ENCODE peak calls at places on chromosome 22, in nine cellular contexts. One of them, this sample, is unnamed.

GRCh38 chr22:21448627-21449416 is 18.4 kb upstream of the TMEM191C start:
- DNase-seq in glutamatergic neuron: peak
- DNase-seq in ureter: peak
- DNase-seq in naive B cell: no peak
- DNase-seq in HCEC 1CT: no peak
- DNase-seq in foreskin fibroblast: no peak
- DNase-seq in effector CD4-positive, alpha-beta T cell: no peak
- DNase-seq in stimulated activated CD4-positive, alpha-beta T cell treated with anti-CD3 and anti-CD28 coated beads, Interleukin-1b, Interleukin-23, amount 100 ng/mL, for 4 hours: no peak
- DNase-seq in heart left ventricle: no peak
- DNase-seq in this sample: no peak

GRCh38 chr22:43331698-43332097 is 11.5 kb downstream of the SCUBE1 start:
- DNase-seq in effector CD4-positive, alpha-beta T cell: no peak
- DNase-seq in heart left ventricle: no peak
- DNase-seq in glutamatergic neuron: no peak
- DNase-seq in stimulated activated CD4-positive, alpha-beta T cell treated with anti-CD3 and anti-CD28 coated beads, Interleukin-1b, Interleukin-23, amount 100 ng/mL, for 4 hours: no peak
- DNase-seq in HCEC 1CT: no peak
- DNase-seq in foreskin fibroblast: no peak
- DNase-seq in naive B cell: no peak
- DNase-seq in ureter: no peak
- DNase-seq in this sample: no peak

GRCh38 chr22:38144025-38144405 is 33.5 kb upstream of the BAIAP2L2 start:
- DNase-seq in glutamatergic neuron: no peak
- DNase-seq in effector CD4-positive, alpha-beta T cell: no peak
- DNase-seq in foreskin fibroblast: no peak
- DNase-seq in ureter: no peak
- DNase-seq in heart left ventricle: no peak
- DNase-seq in naive B cell: no peak
- DNase-seq in stimulated activated CD4-positive, alpha-beta T cell treated with anti-CD3 and anti-CD28 coated beads, Interleukin-1b, Interleukin-23, amount 100 ng/mL, for 4 hours: no peak
- DNase-seq in HCEC 1CT: peak
- DNase-seq in this sample: peak

GRCh38 chr22:37492428-37493344 is 6.5 kb upstream of the MFNG start:
- DNase-seq in naive B cell: peak
- DNase-seq in stimulated activated CD4-positive, alpha-beta T cell treated with anti-CD3 and anti-CD28 coated beads, Interleukin-1b, Interleukin-23, amount 100 ng/mL, for 4 hours: peak
- DNase-seq in HCEC 1CT: peak
- DNase-seq in heart left ventricle: no peak
- DNase-seq in glutamatergic neuron: peak
- DNase-seq in ureter: no peak
- DNase-seq in effector CD4-positive, alpha-beta T cell: peak
- DNase-seq in foreskin fibroblast: peak
- DNase-seq in this sample: peak

GRCh38 chr22:30210235-30210831 is 36.2 kb downstream of the LIF start:
- DNase-seq in glutamatergic neuron: no peak
- DNase-seq in foreskin fibroblast: no peak
- DNase-seq in HCEC 1CT: no peak
- DNase-seq in naive B cell: no peak
- DNase-seq in ureter: no peak
- DNase-seq in stimulated activated CD4-positive, alpha-beta T cell treated with anti-CD3 and anti-CD28 coated beads, Interleukin-1b, Interleukin-23, amount 100 ng/mL, for 4 hours: no peak
- DNase-seq in heart left ventricle: no peak
- DNase-seq in effector CD4-positive, alpha-beta T cell: no peak
- DNase-seq in this sample: peak

GRCh38 chr22:45506961-45507360 is 4.3 kb downstream of the FBLN1 start:
- DNase-seq in naive B cell: no peak
- DNase-seq in heart left ventricle: peak
- DNase-seq in effector CD4-positive, alpha-beta T cell: no peak
- DNase-seq in HCEC 1CT: no peak
- DNase-seq in stimulated activated CD4-positive, alpha-beta T cell treated with anti-CD3 and anti-CD28 coated beads, Interleukin-1b, Interleukin-23, amount 100 ng/mL, for 4 hours: no peak
- DNase-seq in ureter: no peak
- DNase-seq in glutamatergic neuron: no peak
- DNase-seq in foreskin fibroblast: no peak
- DNase-seq in this sample: no peak

GRCh38 chr22:45064313-45065268 is 54.8 kb upstream of the PHF21B start:
- DNase-seq in effector CD4-positive, alpha-beta T cell: no peak
- DNase-seq in stimulated activated CD4-positive, alpha-beta T cell treated with anti-CD3 and anti-CD28 coated beads, Interleukin-1b, Interleukin-23, amount 100 ng/mL, for 4 hours: peak
- DNase-seq in heart left ventricle: no peak
- DNase-seq in HCEC 1CT: peak
- DNase-seq in glutamatergic neuron: no peak
- DNase-seq in foreskin fibroblast: peak
- DNase-seq in ureter: no peak
- DNase-seq in naive B cell: no peak
- DNase-seq in this sample: peak

GRCh38 chr22:50507991-50508884 is at the start of gene NCAPH2:
- DNase-seq in glutamatergic neuron: peak
- DNase-seq in effector CD4-positive, alpha-beta T cell: peak
- DNase-seq in HCEC 1CT: peak
- DNase-seq in foreskin fibroblast: peak
- DNase-seq in ureter: peak
- DNase-seq in heart left ventricle: peak
- DNase-seq in stimulated activated CD4-positive, alpha-beta T cell treated with anti-CD3 and anti-CD28 coated beads, Interleukin-1b, Interleukin-23, amount 100 ng/mL, for 4 hours: peak
- DNase-seq in naive B cell: peak
- DNase-seq in this sample: peak

GRCh38 chr22:37808294-37808657 is 542 bp downstream of the GCAT start:
- DNase-seq in ureter: no peak
- DNase-seq in glutamatergic neuron: no peak
- DNase-seq in HCEC 1CT: peak
- DNase-seq in stimulated activated CD4-positive, alpha-beta T cell treated with anti-CD3 and anti-CD28 coated beads, Interleukin-1b, Interleukin-23, amount 100 ng/mL, for 4 hours: no peak
- DNase-seq in naive B cell: no peak
- DNase-seq in heart left ventricle: no peak
- DNase-seq in foreskin fibroblast: no peak
- DNase-seq in effector CD4-positive, alpha-beta T cell: no peak
- DNase-seq in this sample: peak

GRCh38 chr22:24681236-24681635 is 78.2 kb downstream of the GGT1 start:
- DNase-seq in ureter: no peak
- DNase-seq in glutamatergic neuron: no peak
- DNase-seq in naive B cell: no peak
- DNase-seq in effector CD4-positive, alpha-beta T cell: no peak
- DNase-seq in stimulated activated CD4-positive, alpha-beta T cell treated with anti-CD3 and anti-CD28 coated beads, Interleukin-1b, Interleukin-23, amount 100 ng/mL, for 4 hours: no peak
- DNase-seq in foreskin fibroblast: no peak
- DNase-seq in HCEC 1CT: peak
- DNase-seq in heart left ventricle: no peak
- DNase-seq in this sample: peak

GRCh38 chr22:50606126-50606525 is 5.5 kb downstream of the MAPK8IP2 start:
- DNase-seq in HCEC 1CT: no peak
- DNase-seq in glutamatergic neuron: no peak
- DNase-seq in heart left ventricle: no peak
- DNase-seq in effector CD4-positive, alpha-beta T cell: no peak
- DNase-seq in foreskin fibroblast: no peak
- DNase-seq in naive B cell: no peak
- DNase-seq in ureter: no peak
- DNase-seq in stimulated activated CD4-positive, alpha-beta T cell treated with anti-CD3 and anti-CD28 coated beads, Interleukin-1b, Interleukin-23, amount 100 ng/mL, for 4 hours: no peak
- DNase-seq in this sample: no peak

GRCh38 chr22:21970037-21970799 is 12.4 kb downstream of the TOP3B start:
- DNase-seq in effector CD4-positive, alpha-beta T cell: no peak
- DNase-seq in foreskin fibroblast: no peak
- DNase-seq in naive B cell: no peak
- DNase-seq in glutamatergic neuron: no peak
- DNase-seq in stimulated activated CD4-positive, alpha-beta T cell treated with anti-CD3 and anti-CD28 coated beads, Interleukin-1b, Interleukin-23, amount 100 ng/mL, for 4 hours: no peak
- DNase-seq in HCEC 1CT: no peak
- DNase-seq in heart left ventricle: peak
- DNase-seq in ureter: no peak
- DNase-seq in this sample: no peak

GRCh38 chr22:45770506-45770905 is 98.9 kb downstream of the ATXN10 start:
- DNase-seq in ureter: no peak
- DNase-seq in effector CD4-positive, alpha-beta T cell: no peak
- DNase-seq in HCEC 1CT: no peak
- DNase-seq in stimulated activated CD4-positive, alpha-beta T cell treated with anti-CD3 and anti-CD28 coated beads, Interleukin-1b, Interleukin-23, amount 100 ng/mL, for 4 hours: no peak
- DNase-seq in glutamatergic neuron: no peak
- DNase-seq in foreskin fibroblast: no peak
- DNase-seq in heart left ventricle: no peak
- DNase-seq in naive B cell: no peak
- DNase-seq in this sample: no peak

This sample was measured in EL.